ENCODE peak calls at places on chromosome 20, in eight cellular contexts. J, I, W, T, V, S, H and M are unnamed samples.

GRCh38 chr20:51750770-51751388 is 17.3 kb downstream of the ATP9A start:
- DNase-seq in J (no peak), I (no peak), W (no peak), T (no peak), V (no peak), S (no peak), H (no peak), M (no peak)

GRCh38 chr20:57980526-57980925 is 247.9 kb downstream of the ANKRD60 start:
- DNase-seq in J (no peak), I (no peak), W (no peak), T (no peak), V (no peak), S (no peak), H (no peak), M (no peak)

GRCh38 chr20:52923123-52923543 is 49.0 kb upstream of the TSHZ2 start:
- DNase-seq in J (no peak), I (no peak), W (no peak), T (no peak), V (no peak), S (no peak), H (no peak), M (peak; percentile 28)

GRCh38 chr20:47220161-47220582 is 136.3 kb downstream of the ZMYND8 start:
- DNase-seq in J (no peak), I (no peak), W (peak; percentile 19), T (no peak), V (peak; percentile 51), S (no peak), H (no peak), M (peak; percentile 35)

GRCh38 chr20:59780494-59781185 is 152.8 kb downstream of the SYCP2 start:
- DNase-seq in J (peak; percentile 9), I (peak; percentile 85), W (no peak), T (no peak), V (no peak), S (no peak), H (peak; percentile 14), M (no peak)

GRCh38 chr20:13271977-13272975 is 51.2 kb downstream of the ISM1 start:
- DNase-seq in J (no peak), I (no peak), W (no peak), T (no peak), V (no peak), S (no peak), H (no peak), M (no peak)

GRCh38 chr20:60407938-60408337 is 449.7 kb downstream of the CDH26 start:
- DNase-seq in J (no peak), I (no peak), W (no peak), T (no peak), V (no peak), S (no peak), H (no peak), M (no peak)

GRCh38 chr20:49420292-49420691 is 62.2 kb downstream of the KCNB1 start:
- DNase-seq in J (no peak), I (no peak), W (peak; percentile 56), T (no peak), V (no peak), S (peak; percentile 32), H (no peak), M (no peak)

GRCh38 chr20:25586877-25587276 is 1.5 kb upstream of the NINL start:
- DNase-seq in J (no peak), I (no peak), W (no peak), T (peak; percentile 27), V (no peak), S (no peak), H (no peak), M (no peak)

GRCh38 chr20:2151805-2152727 is 50.4 kb downstream of the STK35 start:
- DNase-seq in J (peak; percentile 69), I (no peak), W (no peak), T (peak; percentile 34), V (no peak), S (no peak), H (no peak), M (no peak)

GRCh38 chr20:37552415-37552814 is 24.7 kb upstream of the BLCAP start:
- DNase-seq in J (no peak), I (no peak), W (no peak), T (no peak), V (no peak), S (no peak), H (no peak), M (no peak)

GRCh38 chr20:6362245-6362644 is 239.4 kb upstream of the FERMT1 start:
- DNase-seq in J (no peak), I (no peak), W (no peak), T (no peak), V (no peak), S (no peak), H (no peak), M (no peak)

GRCh38 chr20:52515877-52516276 is 324.3 kb upstream of the ZFP64 start:
- DNase-seq in J (no peak), I (no peak), W (no peak), T (no peak), V (no peak), S (no peak), H (no peak), M (no peak)

GRCh38 chr20:50251383-50251748 is 60.7 kb downstream of the CEBPB start:
- DNase-seq in J (no peak), I (no peak), W (no peak), T (no peak), V (no peak), S (no peak), H (no peak), M (no peak)

GRCh38 chr20:5041433-5041832 is 40.1 kb upstream of the SLC23A2 start:
- DNase-seq in J (no peak), I (no peak), W (no peak), T (no peak), V (no peak), S (no peak), H (no peak), M (no peak)

GRCh38 chr20:32846852-32847251 is 11.9 kb upstream of the EFCAB8 start:
- DNase-seq in J (no peak), I (no peak), W (no peak), T (no peak), V (no peak), S (no peak), H (no peak), M (no peak)

GRCh38 chr20:48405909-48406308 is 421.9 kb downstream of the PREX1 start:
- DNase-seq in J (no peak), I (no peak), W (no peak), T (no peak), V (peak; percentile 18), S (no peak), H (no peak), M (no peak)

GRCh38 chr20:57461726-57462125 is 63.2 kb downstream of the CTCFL start:
- DNase-seq in J (no peak), I (no peak), W (no peak), T (no peak), V (no peak), S (no peak), H (no peak), M (no peak)

GRCh38 chr20:10079964-10080363 is 45.2 kb downstream of the ANKEF1 start:
- DNase-seq in J (no peak), I (no peak), W (no peak), T (no peak), V (no peak), S (no peak), H (no peak), M (no peak)

GRCh38 chr20:50038574-50038991 is 55.8 kb downstream of the SNAI1 start:
- DNase-seq in J (no peak), I (no peak), W (no peak), T (no peak), V (no peak), S (no peak), H (no peak), M (no peak)

DNA sequence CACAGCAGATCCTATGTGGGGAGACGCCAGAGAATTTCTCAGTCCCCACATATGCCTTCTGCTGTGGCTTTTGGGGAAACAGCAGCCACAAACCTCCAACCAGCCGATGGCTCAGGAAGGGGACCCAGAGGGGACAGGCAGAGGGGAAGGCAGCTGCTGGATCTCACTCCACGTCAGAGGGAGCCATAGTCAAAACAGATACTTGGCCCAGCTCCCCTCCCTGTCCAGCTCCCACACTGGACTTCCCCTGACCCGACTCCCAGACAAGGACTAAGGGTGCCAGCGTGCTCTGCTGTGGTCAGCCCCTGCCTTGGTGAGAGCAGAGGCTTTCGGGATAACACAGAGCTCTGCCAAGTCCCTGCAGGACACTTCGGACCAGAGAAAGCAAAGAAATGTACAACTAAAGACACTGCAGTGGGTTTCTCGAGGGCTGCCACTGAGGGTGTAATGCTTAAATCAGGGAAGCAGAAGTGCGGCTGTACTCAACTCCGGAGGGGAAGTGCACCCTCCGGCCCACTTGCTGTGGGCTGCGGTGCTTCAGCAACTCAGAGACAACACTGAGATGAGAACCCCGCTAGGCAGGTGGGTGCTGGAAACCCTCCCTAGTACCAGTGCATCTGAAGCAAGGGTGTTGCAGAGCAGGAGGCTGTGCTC is 47.2 kb downstream of the RRBP1 start:
- DNase-seq in J (no peak), I (no peak), W (no peak), T (no peak), V (no peak), S (no peak), H (no peak), M (no peak)
- TF ChIP-seq POLR2AphosphoS5 in J (no peak), I (no peak), W (no peak), T (peak; percentile 70), V (no peak), S (no peak), H (no peak), M (peak; percentile 51)

GRCh38 chr20:44609511-44610312 is 27.3 kb downstream of the PKIG start:
- DNase-seq in J (peak; percentile 91), I (peak; percentile 96), W (peak; percentile 93), T (peak; percentile 94), V (peak; percentile 83), S (peak; percentile 86), H (peak; percentile 94), M (peak; percentile 52)
- TF ChIP-seq POLR2AphosphoS5 in J (peak; percentile 58), I (peak; percentile 79), W (peak; percentile 59), T (peak; percentile 82), V (no peak), S (peak; percentile 87), H (peak; percentile 78), M (no peak)

DNA sequence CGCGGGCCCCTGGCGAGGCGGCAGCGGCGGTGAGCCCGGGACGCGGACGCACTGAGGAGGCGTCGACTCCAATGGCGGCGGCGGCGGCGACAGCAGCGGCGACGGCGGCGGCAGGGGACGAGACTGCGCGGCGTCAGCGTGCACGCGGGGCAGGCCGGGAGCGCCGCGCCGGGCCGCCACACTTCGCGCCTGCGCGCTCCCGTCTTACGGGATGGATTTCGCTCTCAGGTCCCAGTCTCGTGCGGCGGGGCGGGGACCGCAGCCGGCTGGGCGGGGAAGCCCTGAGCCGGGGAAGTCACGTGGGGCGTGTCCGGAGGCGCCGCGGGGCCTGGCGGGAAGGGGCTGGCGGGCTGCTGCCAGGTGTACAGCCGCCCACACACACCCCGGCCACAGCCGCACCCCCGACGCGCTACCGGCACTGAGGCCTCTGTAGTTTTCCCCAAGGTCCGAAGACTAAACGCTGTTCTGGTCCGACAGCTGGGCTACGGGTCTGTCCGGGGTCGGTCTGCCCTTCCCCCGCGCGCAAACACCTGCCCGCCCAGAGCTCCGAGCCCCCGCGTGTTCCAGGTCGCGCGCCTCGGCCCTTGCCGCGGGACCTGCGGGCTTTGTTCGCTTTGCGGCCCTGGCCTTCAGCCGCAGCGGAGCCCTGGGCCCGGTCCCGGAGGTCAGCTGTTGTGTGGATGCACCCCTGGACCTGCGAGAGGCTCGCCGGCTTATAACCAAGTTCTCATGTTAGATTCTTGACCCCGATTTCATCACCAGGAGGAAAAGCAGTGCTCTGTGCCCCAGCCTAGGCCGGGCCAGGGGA is at the start of gene YTHDF1:
- DNase-seq in J (peak; percentile 98), I (peak; percentile 98), W (peak; percentile 98), T (peak; percentile 100), V (peak; percentile 96), S (peak; percentile 96), H (peak; percentile 97), M (peak; percentile 89)
- TF ChIP-seq POLR2AphosphoS5 in J (peak; percentile 81), I (peak; percentile 81), W (peak; percentile 75), T (peak; percentile 90), V (peak; percentile 30), S (peak; percentile 23), H (no peak), M (peak; percentile 36)

GRCh38 chr20:38804682-38805501 is 605 bp upstream of the PPP1R16B start:
- DNase-seq in J (peak; percentile 43), I (no peak), W (peak; percentile 72), T (peak; percentile 91), V (peak; percentile 21), S (peak; percentile 25), H (no peak), M (peak; percentile 62)
- TF ChIP-seq POLR2AphosphoS5 in J (peak; percentile 17), I (no peak), W (no peak), T (no peak), V (peak; percentile 44), S (no peak), H (no peak), M (peak; percentile 91)